ENCODE peak calls at places on chromosomes 5 and 9, in six cellular contexts. D is A549, B is HL-60, C is HepG2, Z is HCT116, K is GM12878. N is an unnamed sample.

GRCh38 chr5:158805195-158805594 is 294.5 kb downstream of the EBF1 start:
- DNase-seq in D (no peak), B (no peak), C (no peak), Z (no peak), K (no peak), N (no peak)

GRCh38 chr9:130172858-130173461 is 756 bp downstream of the NCS1 start:
- DNase-seq in D (peak; percentile 42), B (no peak), C (no peak), Z (no peak), K (no peak), N (no peak)

GRCh38 chr5:151224372-151224771 is 480 bp upstream of the CCDC69 start:
- DNase-seq in D (no peak), B (peak; percentile 38), C (no peak), Z (no peak), K (no peak), N (no peak)

GRCh38 chr5:135834639-135835529 is at the start of gene SLC25A48:
- DNase-seq in D (peak; percentile 87), B (no peak), C (peak; percentile 52), Z (peak; percentile 58), K (no peak), N (no peak)

GRCh38 chr5:115265220-115265619 is 2.5 kb upstream of the PGGT1B start:
- DNase-seq in D (no peak), B (no peak), C (no peak), Z (no peak), K (no peak), N (no peak)

GRCh38 chr5:135135530-135136201 is 101.6 kb upstream of the PITX1 start:
- DNase-seq in D (no peak), B (peak; percentile 42), C (no peak), Z (peak; percentile 36), K (no peak), N (no peak)

GRCh38 chr9:7154650-7155049 is 396.9 kb downstream of the KDM4C start:
- DNase-seq in D (no peak), B (no peak), C (no peak), Z (no peak), K (no peak), N (no peak)

GRCh38 chr9:126226991-126227937 is 99.4 kb upstream of the MVB12B start:
- DNase-seq in D (no peak), B (no peak), C (no peak), Z (no peak), K (no peak), N (no peak)

GRCh38 chr9:111482656-111483418 is 1.3 kb downstream of the ECPAS start:
- DNase-seq in D (peak; percentile 65), B (peak; percentile 72), C (peak; percentile 57), Z (no peak), K (no peak), N (no peak)

GRCh38 chr5:93585054-93585751 is 2.2 kb downstream of the NR2F1 start:
- DNase-seq in D (no peak), B (no peak), C (no peak), Z (no peak), K (no peak), N (no peak)

GRCh38 chr9:110148384-110148783 is 59.6 kb downstream of the C9orf152 start:
- DNase-seq in D (no peak), B (no peak), C (no peak), Z (no peak), K (no peak), N (no peak)
- TF ChIP-seq REST in D (no peak), B (no peak), C (no peak), Z (no peak), K (no peak), N (no peak)

DNA sequence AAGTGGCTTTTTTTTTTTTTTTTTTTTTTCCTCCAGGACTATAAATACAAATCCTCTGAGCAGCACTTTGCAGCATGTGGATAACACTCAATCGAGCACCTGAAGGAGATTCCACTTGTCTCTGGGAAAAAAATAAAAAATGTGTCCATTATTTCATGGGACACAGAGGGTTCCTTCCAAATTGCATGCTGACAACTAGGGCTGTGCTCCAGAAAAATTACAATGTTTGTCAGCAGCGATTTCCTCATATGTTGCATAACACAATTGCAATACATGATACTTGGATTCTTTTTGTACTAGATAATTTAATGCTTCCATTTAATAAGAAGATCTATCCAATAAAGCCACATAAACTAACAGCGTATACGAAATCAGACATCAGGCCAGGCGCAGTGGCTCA is 84.4 kb downstream of the CDH18 start:
- DNase-seq in D (no peak), B (no peak), C (no peak), Z (no peak), K (no peak), N (no peak)
- TF ChIP-seq REST in D (no peak), B (no peak), C (no peak), Z (no peak), K (no peak), N (no peak)

DNA sequence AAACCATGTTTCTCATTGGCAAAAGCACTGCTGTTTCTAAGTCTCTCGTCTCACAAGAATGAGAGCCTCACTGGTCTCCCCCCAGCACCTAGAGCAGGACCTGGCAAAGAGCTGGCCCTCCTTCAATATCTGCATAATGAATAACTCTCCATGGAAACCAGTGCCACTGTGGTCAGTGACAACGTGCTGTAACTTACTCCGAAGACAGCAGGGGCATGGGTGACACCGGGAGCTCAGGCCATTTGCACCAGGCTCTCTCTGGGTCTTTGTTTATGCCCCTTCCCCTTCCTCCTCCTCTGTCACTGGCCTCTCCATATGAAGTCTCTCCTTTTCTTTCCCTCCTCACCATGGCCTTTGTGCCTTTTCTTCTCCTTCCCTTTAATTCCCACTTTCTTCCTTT is 33.3 kb downstream of the TAS2R1 start:
- DNase-seq in D (no peak), B (no peak), C (no peak), Z (no peak), K (no peak), N (no peak)
- TF ChIP-seq REST in D (no peak), B (no peak), C (no peak), Z (no peak), K (no peak), N (no peak)

GRCh38 chr9:96166981-96167380 is 135.0 kb downstream of the HSD17B3 start:
- DNase-seq in D (no peak), B (no peak), C (no peak), Z (no peak), K (no peak), N (no peak)
- TF ChIP-seq REST in D (no peak), B (no peak), C (no peak), Z (no peak), K (no peak), N (no peak)

GRCh38 chr9:5448016-5448415 is 2.3 kb upstream of the CD274 start:
- DNase-seq in D (no peak), B (no peak), C (no peak), Z (no peak), K (no peak), N (no peak)
- TF ChIP-seq REST in D (no peak), B (no peak), C (no peak), Z (no peak), K (no peak), N (no peak)

GRCh38 chr9:13088734-13089427 is 190.6 kb downstream of the MPDZ start:
- DNase-seq in D (peak; percentile 70), B (peak; percentile 0), C (peak; percentile 36), Z (peak; percentile 41), K (no peak), N (peak; percentile 17)

GRCh38 chr9:13082796-13083195 is 196.7 kb downstream of the MPDZ start:
- DNase-seq in D (no peak), B (no peak), C (no peak), Z (no peak), K (no peak), N (no peak)

GRCh38 chr9:13083366-13083765 is 196.1 kb downstream of the MPDZ start:
- DNase-seq in D (no peak), B (no peak), C (no peak), Z (no peak), K (no peak), N (no peak)

GRCh38 chr9:13089721-13090120 is 189.8 kb downstream of the MPDZ start:
- DNase-seq in D (no peak), B (no peak), C (no peak), Z (no peak), K (no peak), N (no peak)

DNA sequence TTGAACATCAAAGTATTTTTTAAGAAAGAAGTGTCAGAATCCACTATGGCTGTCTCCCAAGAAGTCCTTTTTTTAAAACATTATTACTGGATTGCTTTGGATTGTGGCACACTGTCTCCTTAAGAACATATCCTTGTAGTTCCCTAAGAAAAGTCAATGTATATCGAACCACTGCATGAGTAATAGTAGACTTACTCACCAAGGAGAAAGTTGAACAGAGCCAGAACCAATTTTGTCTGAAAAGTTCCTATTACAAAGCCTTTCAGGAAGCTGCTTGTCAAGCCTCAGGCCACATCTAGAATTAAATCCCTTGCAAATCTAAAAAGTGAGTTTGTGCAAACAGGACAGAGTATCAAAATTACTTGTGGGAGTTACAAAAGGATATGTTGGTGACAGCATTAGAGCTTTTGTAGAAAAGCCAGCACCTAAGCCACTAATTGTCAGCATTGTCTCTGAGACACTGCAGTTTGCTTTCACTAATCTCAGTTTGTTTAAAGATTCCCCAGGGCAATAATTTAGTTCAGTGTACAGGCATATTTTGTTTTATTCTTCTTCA is 195.4 kb downstream of the MPDZ start:
- DNase-seq in D (no peak), B (no peak), C (no peak), Z (no peak), K (no peak), N (no peak)
- TF ChIP-seq REST in D (no peak), B (no peak), C (no peak), Z (no peak), K (no peak), N (no peak)

DNA sequence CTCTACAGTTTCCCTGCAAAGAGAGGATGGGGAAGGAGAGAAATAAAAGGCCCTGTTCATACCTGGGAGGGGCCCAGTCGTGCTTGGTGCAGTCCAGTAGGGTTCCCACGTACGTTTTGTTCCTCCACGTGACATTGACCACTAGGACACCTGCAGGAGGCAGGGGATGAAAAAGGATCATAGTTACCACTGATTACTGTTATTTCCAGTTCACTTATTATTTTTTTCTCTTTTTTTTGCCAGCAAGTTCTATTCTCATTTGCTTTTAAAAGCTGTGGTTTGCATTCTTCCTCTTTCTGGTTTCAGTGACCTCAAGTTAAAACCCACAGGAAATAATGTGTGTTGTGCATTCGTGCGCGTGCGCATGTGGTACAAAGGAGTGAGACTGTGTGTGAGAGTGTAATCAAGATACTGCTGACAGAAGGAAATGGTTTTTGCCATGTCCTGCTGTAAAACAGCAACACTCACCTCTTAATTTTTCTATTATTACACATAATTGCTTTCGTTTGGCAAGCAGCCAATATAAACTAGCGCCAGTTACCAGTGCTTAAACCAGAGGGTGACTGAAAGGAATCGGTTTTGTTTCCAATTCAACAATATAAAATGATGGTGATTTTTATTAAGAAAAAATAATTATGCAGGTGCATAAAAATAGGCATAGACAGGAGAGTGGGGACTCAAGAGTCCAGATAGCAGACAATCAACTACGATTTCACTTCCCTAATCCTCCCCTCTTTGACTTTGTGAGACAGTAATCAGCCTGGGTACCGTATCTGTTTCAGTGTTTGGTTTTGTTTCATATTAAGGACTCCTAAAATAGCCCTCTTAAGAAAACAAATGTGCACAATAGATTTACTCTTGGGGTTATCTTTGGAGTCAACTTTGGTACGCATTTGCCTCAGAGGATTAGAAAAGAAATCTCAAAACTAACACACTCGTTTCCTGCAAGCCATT is 96.6 kb downstream of the ZNF608 start:
- DNase-seq in D (no peak), B (peak; percentile 80), C (no peak), Z (no peak), K (peak; percentile 99), N (no peak)
- TF ChIP-seq REST in D (no peak), B (no peak), C (no peak), Z (no peak), K (no peak), N (no peak)

GRCh38 chr5:171102877-171103610 is 206.0 kb upstream of the TLX3 start:
- DNase-seq in D (no peak), B (no peak), C (no peak), Z (no peak), K (no peak), N (no peak)
- TF ChIP-seq REST in D (no peak), B (no peak), C (no peak), Z (no peak), K (no peak), N (no peak)